ENCODE peak calls at places on chromosomes 16 and 17, in five cellular contexts. N is H9, J is H1, Y is neuronal stem cell, S is trophoblast cell. D is an unnamed sample.

GRCh38 chr17:29642171-29642611 is 19.5 kb upstream of the CORO6 start:
- DNase-seq in N (no peak), J (no peak), Y (no peak), S (no peak), D (no peak)

GRCh38 chr16:88653101-88653500 is 2.2 kb upstream of the CYBA start:
- DNase-seq in N (no peak), J (no peak), Y (no peak), S (no peak), D (no peak)

GRCh38 chr17:40427002-40427491 is 9.4 kb upstream of the TOP2A start:
- DNase-seq in N (peak), J (peak), Y (no peak), S (no peak), D (no peak)

GRCh38 chr16:59394526-59394925 is 660.4 kb upstream of the GOT2 start:
- DNase-seq in N (no peak), J (no peak), Y (no peak), S (no peak), D (no peak)

GRCh38 chr16:56911771-56912541 is 20.0 kb upstream of the HERPUD1 start:
- DNase-seq in N (no peak), J (no peak), Y (no peak), S (peak), D (peak)

GRCh38 chr16:57479422-57480126 is 6.7 kb downstream of the DOK4 start:
- DNase-seq in N (peak), J (peak), Y (no peak), S (no peak), D (peak)

GRCh38 chr16:7509919-7510705 is 177.5 kb downstream of the RBFOX1 start:
- DNase-seq in N (no peak), J (no peak), Y (no peak), S (no peak), D (no peak)

GRCh38 chr17:30838187-30838807 is 6.5 kb downstream of the ATAD5 start:
- DNase-seq in N (no peak), J (no peak), Y (no peak), S (no peak), D (no peak)

GRCh38 chr17:39212841-39213480 is 12.8 kb downstream of the STAC2 start:
- DNase-seq in N (peak), J (no peak), Y (no peak), S (no peak), D (no peak)

GRCh38 chr17:43591750-43592562 is 45.8 kb upstream of the ETV4 start:
- DNase-seq in N (no peak), J (no peak), Y (no peak), S (no peak), D (peak)

GRCh38 chr16:88665148-88665547 is 2.3 kb upstream of the MVD start:
- DNase-seq in N (no peak), J (no peak), Y (no peak), S (no peak), D (no peak)

GRCh38 chr17:44044092-44044491 is 22.4 kb downstream of the LSM12 start:
- DNase-seq in N (no peak), J (no peak), Y (no peak), S (no peak), D (peak)

GRCh38 chr17:50266384-50267073 is 7.7 kb upstream of the TMEM92 start:
- DNase-seq in N (peak), J (peak), Y (no peak), S (no peak), D (peak)

GRCh38 chr17:410674-411401 is 58.2 kb upstream of the RPH3AL start:
- DNase-seq in N (peak), J (peak), Y (peak), S (no peak), D (peak)

GRCh38 chr16:19926449-19927390 is 42.1 kb upstream of the GPRC5B start:
- DNase-seq in N (peak), J (no peak), Y (no peak), S (no peak), D (peak)

GRCh38 chr16:85988723-85989313 is 89.9 kb downstream of the IRF8 start:
- DNase-seq in N (no peak), J (no peak), Y (no peak), S (no peak), D (no peak)
- H2BK12ac ChIP-seq in N (no peak), J (no peak), Y (no peak), S (no peak), D (no peak)

GRCh38 chr17:77802333-77802615 is 156.2 kb upstream of the TNRC6C start:
- DNase-seq in N (no peak), J (no peak), Y (no peak), S (no peak), D (no peak)
- H2AFZ ChIP-seq in N (no peak), J (no peak), Y (no peak), S (no peak), D (no peak)

DNA sequence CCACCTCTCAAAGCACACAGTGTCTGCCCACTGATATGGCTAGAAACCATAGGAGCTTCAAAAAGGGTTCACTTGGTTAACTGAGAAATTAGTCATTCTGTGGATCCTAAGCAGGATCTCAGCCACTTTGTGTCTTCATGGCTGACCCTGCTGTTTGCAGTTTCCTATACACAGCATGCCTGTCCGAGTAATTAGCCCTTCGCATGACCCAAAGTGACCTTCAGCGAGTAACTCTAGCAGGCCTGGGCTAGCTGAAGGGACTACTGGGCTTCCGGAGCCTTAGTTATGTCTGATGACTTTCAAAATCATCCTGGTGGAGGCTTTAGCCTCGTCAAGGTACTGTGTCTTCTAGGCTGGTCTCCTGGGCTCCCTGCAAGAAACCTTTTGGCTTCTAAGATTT is 28.9 kb upstream of the FBXW10B start:
- DNase-seq in N (no peak), J (no peak), Y (no peak), S (no peak), D (peak)
- H2BK12ac ChIP-seq in N (no peak), J (no peak), Y (no peak), S (no peak), D (no peak)

DNA sequence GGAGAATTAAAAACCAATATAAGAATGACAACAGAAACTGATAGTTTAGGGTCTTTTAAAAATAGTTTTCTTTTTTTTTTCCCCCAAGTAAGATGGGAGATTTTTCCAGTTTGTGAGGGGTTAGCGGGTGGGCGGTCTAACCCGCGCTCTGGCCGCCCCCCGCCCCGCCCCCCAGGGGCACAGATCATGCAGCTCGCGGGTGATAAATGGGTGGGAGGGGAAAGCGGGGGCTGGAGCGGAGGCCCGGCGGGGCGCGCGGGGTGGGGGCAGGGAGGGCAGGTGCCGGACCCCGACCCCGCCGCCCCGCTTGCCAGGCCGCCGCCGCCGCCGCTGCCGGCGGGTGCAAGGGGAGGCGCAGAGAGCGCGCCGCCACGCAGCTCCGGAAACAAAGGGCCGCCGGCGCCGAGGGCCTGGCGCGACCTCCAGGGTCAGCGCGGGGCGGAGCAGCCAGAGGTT is 60.1 kb upstream of the GSE1 start:
- DNase-seq in N (no peak), J (no peak), Y (no peak), S (no peak), D (no peak)
- H2AFZ ChIP-seq in N (no peak), J (no peak), Y (peak), S (no peak), D (no peak)

GRCh38 chr17:48904428-48904827 is 3.8 kb upstream of the UBE2Z start:
- DNase-seq in N (no peak), J (no peak), Y (no peak), S (no peak), D (no peak)
- H2BK12ac ChIP-seq in N (no peak), J (no peak), Y (no peak), S (no peak), D (no peak)

D was measured in mesenchymal stem cell.